ENCODE peak calls at places on chromosome 22, in eight cellular contexts. L is right atrium auricular region, I is mesenchymal stem cell, A is body of pancreas, O is heart right ventricle, M is IMR-90, V is hepatocyte, Z is AG04450. H is an unnamed sample. For H3K27me3, the result is how much of the 10 kb centered on the place peaks cover.

GRCh38 chr22:25841775-25842174 is 99.8 kb downstream of the MYO18B start:
- DNase-seq in L (no peak), I (no peak), A (no peak), O (no peak), M (no peak), V (no peak), Z (no peak), H (no peak)

GRCh38 chr22:17734197-17734596 is 40.1 kb downstream of the BID start:
- DNase-seq in L (no peak), I (peak), A (no peak), O (no peak), M (peak), V (no peak), Z (no peak), H (no peak)

GRCh38 chr22:42174062-42174461 is 43.5 kb upstream of the CYP2D6 start:
- DNase-seq in L (no peak), I (peak), A (no peak), O (no peak), M (peak), V (no peak), Z (peak), H (no peak)

GRCh38 chr22:46764140-46764680 is 1.8 kb downstream of the TBC1D22A start:
- DNase-seq in L (no peak), I (no peak), A (no peak), O (no peak), M (peak), V (no peak), Z (no peak), H (no peak)

GRCh38 chr22:46732513-46732912 is 5.5 kb downstream of the CERK start:
- DNase-seq in L (no peak), I (no peak), A (no peak), O (no peak), M (no peak), V (no peak), Z (no peak), H (no peak)

GRCh38 chr22:10741210-10741609 is 4786.8 kb upstream of the OR11H1 start:
- DNase-seq in L (no peak), I (no peak), A (no peak), O (no peak), M (no peak), V (no peak), Z (no peak), H (no peak)

GRCh38 chr22:20885017-20885556 is 26.3 kb downstream of the SNAP29 start:
- DNase-seq in L (no peak), I (no peak), A (no peak), O (no peak), M (no peak), V (no peak), Z (no peak), H (no peak)

GRCh38 chr22:23073506-23074229 is 3.3 kb downstream of the GNAZ start:
- DNase-seq in L (no peak), I (no peak), A (no peak), O (no peak), M (no peak), V (no peak), Z (no peak), H (no peak)

GRCh38 chr22:50601669-50602337 is 1.2 kb downstream of the MAPK8IP2 start:
- DNase-seq in L (no peak), I (no peak), A (no peak), O (no peak), M (no peak), V (no peak), Z (no peak), H (no peak)

GRCh38 chr22:44758354-44758969 is 6.1 kb downstream of the ARHGAP8 start:
- DNase-seq in L (no peak), I (peak), A (no peak), O (no peak), M (peak), V (peak), Z (no peak), H (no peak)

GRCh38 chr22:38403806-38404205 is 51.2 kb downstream of the KCNJ4 start:
- DNase-seq in L (no peak), I (no peak), A (no peak), O (no peak), M (no peak), V (no peak), Z (no peak), H (no peak)

GRCh38 chr22:33335611-33336279 is 277.6 kb upstream of the SYN3 start:
- DNase-seq in L (no peak), I (no peak), A (no peak), O (no peak), M (no peak), V (peak), Z (no peak), H (no peak)

GRCh38 chr22:37675930-37676571 is 615 bp downstream of the LGALS1 start:
- DNase-seq in L (no peak), I (peak), A (peak), O (peak), M (no peak), V (no peak), Z (no peak), H (no peak)

GRCh38 chr22:19871845-19872778 is 17.4 kb upstream of the GNB1L start:
- DNase-seq in L (no peak), I (no peak), A (no peak), O (no peak), M (no peak), V (no peak), Z (no peak), H (peak)

GRCh38 chr22:36640106-36640672 is 63.4 kb downstream of the CACNG2 start:
- DNase-seq in L (no peak), I (no peak), A (no peak), O (no peak), M (no peak), V (no peak), Z (no peak), H (no peak)
- H3K27me3 ChIP-seq in L (under half), I (under half), A (under half), O (under half), M (under half), V (under half), Z (under half), H (under half)

DNA sequence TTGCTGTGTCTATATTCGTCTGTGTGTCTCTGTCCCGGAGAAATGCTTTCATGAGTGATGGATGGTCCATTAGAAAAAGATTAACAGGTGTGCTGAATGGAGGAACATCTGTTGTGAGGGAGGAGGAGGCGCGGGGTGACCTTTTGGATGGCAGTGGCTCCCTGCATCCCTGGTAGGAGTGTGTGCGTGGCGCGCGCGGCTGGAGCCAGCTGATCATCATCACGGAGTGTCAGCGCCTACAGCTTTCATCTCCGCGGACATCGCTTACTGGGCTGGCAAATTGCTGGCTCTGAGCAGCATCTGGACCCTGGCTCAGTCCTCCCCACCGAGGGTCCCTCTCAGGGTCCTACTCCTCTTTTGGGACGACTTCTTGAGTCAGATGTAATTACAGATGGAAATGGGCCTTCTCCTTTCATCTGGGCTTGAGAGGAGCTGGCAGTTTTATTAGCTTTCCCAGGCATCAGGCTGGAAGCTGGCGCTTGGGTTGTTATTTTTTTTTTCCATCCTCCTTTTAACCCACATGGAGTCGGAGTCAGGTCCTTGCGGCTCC is 85.3 kb downstream of the CACNA1I start:
- DNase-seq in L (no peak), I (no peak), A (no peak), O (no peak), M (no peak), V (no peak), Z (no peak), H (no peak)
- H3K27me3 ChIP-seq in L (under half), I (half or more), A (under half), O (half or more), M (half or more), V (under half), Z (half or more), H (under half)

GRCh38 chr22:40766956-40767355 is 52.2 kb downstream of the SLC25A17 start:
- DNase-seq in L (no peak), I (no peak), A (no peak), O (no peak), M (no peak), V (no peak), Z (no peak), H (no peak)
- H3K27me3 ChIP-seq in L (under half), I (under half), A (under half), O (under half), M (under half), V (under half), Z (under half), H (under half)

DNA sequence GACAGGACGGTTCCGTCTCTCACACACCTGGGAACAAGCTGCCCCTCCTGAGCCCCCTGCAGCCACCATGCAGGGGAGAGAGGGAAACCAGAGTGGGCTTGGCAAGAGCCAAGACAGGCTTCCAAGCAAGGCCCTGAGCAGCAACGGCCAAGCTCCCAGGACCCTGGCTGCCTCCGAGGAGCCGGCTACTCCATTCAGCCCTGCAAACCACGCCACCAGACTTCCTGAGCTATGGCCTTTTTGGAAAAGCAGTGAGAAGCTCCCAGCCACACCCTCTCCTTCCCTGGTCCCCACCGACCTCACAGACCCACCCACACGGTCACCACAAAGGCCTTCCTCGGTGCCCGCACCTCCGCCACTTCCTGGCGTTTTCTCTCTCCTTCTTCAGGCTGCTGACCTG is 479.0 kb downstream of the BRD1 start:
- DNase-seq in L (no peak), I (no peak), A (no peak), O (no peak), M (no peak), V (no peak), Z (no peak), H (no peak)
- H3K27me3 ChIP-seq in L (under half), I (under half), A (under half), O (half or more), M (under half), V (under half), Z (under half), H (under half)

H was measured in thoracic aorta.